ENCODE peak calls at places on chromosome 5, in ten cellular contexts. L, Y, I, Z, C, S, M, B, F and Q are unnamed samples.

GRCh38 chr5:10842823-10843222 is 81.8 kb upstream of the DAP start:
- DNase-seq in F (no peak), Y (no peak), Z (no peak), M (no peak), I (no peak), L (no peak), S (no peak), C (no peak), B (no peak), Q (no peak)

GRCh38 chr5:133205204-133205603 is 153.4 kb downstream of the HSPA4 start:
- DNase-seq in Z (no peak), Y (no peak), M (no peak), L (no peak), F (no peak), S (no peak), B (no peak), I (peak), C (no peak), Q (no peak)

GRCh38 chr5:135995979-135996378 is 32.8 kb upstream of the TGFBI start:
- DNase-seq in M (no peak), F (no peak), Y (no peak), C (no peak), L (no peak), Z (no peak), I (no peak), S (no peak), B (no peak), Q (no peak)

GRCh38 chr5:127942246-127943060 is 141.1 kb upstream of the SLC12A2 start:
- DNase-seq in F (no peak), L (no peak), B (no peak), S (no peak), Y (no peak), I (no peak), Z (no peak), M (no peak), C (no peak), Q (no peak)

GRCh38 chr5:149439899-149440655 is 61.0 kb upstream of the IL17B start:
- DNase-seq in Z (no peak), L (no peak), C (no peak), Y (peak), S (no peak), B (peak), M (no peak), I (no peak), F (no peak), Q (no peak)

GRCh38 chr5:132464155-132464939 is 26.2 kb downstream of the IRF1 start:
- DNase-seq in I (no peak), B (no peak), M (no peak), S (no peak), Z (no peak), F (peak), Y (peak), L (no peak), C (no peak), Q (no peak)

GRCh38 chr5:99169309-99169708 is 240.5 kb upstream of the CHD1 start:
- DNase-seq in S (peak), M (no peak), Y (no peak), I (no peak), B (no peak), F (no peak), L (no peak), Z (no peak), C (peak), Q (no peak)

GRCh38 chr5:132204330-132204729 is 23.3 kb downstream of the P4HA2 start:
- DNase-seq in I (no peak), Y (no peak), L (no peak), M (no peak), S (no peak), B (no peak), F (no peak), C (no peak), Z (no peak), Q (no peak)

GRCh38 chr5:171965740-171966139 is 40.7 kb downstream of the FBXW11 start:
- DNase-seq in S (no peak), C (no peak), F (peak), I (no peak), Y (no peak), Z (no peak), B (no peak), L (no peak), M (no peak), Q (no peak)

GRCh38 chr5:176366575-176366894 is 1.2 kb downstream of the ARL10 start:
- DNase-seq in C (no peak), I (no peak), Z (no peak), F (no peak), L (no peak), Y (no peak), B (no peak), S (no peak), M (no peak), Q (no peak)

GRCh38 chr5:21688655-21689054 is 1164.5 kb downstream of the CDH12 start:
- DNase-seq in M (no peak), C (no peak), S (no peak), B (no peak), I (no peak), Y (no peak), L (no peak), F (no peak), Z (no peak), Q (no peak)

GRCh38 chr5:142803428-142804111 is 33.4 kb downstream of the ARHGAP26 start:
- DNase-seq in B (no peak), F (no peak), I (peak), M (no peak), Z (peak), S (no peak), L (no peak), Y (peak), C (no peak), Q (no peak)

GRCh38 chr5:21219255-21219654 is 1231.3 kb upstream of the CDH18 start:
- DNase-seq in M (no peak), Z (no peak), B (no peak), C (no peak), Y (no peak), F (no peak), I (no peak), L (no peak), S (no peak), Q (no peak)

GRCh38 chr5:173238312-173239232 is 3.6 kb upstream of the NKX2-5 start:
- DNase-seq in M (no peak), F (no peak), C (no peak), B (no peak), S (peak), L (no peak), I (peak), Y (no peak), Z (no peak), Q (no peak)

GRCh38 chr5:119276976-119277375 is 78.8 kb upstream of the TNFAIP8 start:
- DNase-seq in F (no peak), M (no peak), I (no peak), C (no peak), S (no peak), L (no peak), Y (no peak), Z (no peak), B (no peak), Q (no peak)

GRCh38 chr5:55187370-55187769 is 14.4 kb upstream of the CDC20B start:
- DNase-seq in Z (no peak), M (no peak), I (no peak), C (no peak), B (no peak), S (no peak), L (no peak), F (no peak), Y (peak), Q (no peak)

GRCh38 chr5:131521252-131521651 is 113.8 kb downstream of the RAPGEF6 start:
- DNase-seq in S (no peak), F (no peak), Y (no peak), B (no peak), L (no peak), M (no peak), I (no peak), Z (no peak), C (no peak), Q (no peak)

GRCh38 chr5:165201364-165202143 is 1696.1 kb downstream of the MAT2B start:
- DNase-seq in Z (no peak), I (no peak), B (no peak), C (no peak), L (no peak), Y (no peak), F (no peak), S (no peak), M (no peak), Q (no peak)

GRCh38 chr5:73522989-73523388 is 24.7 kb downstream of the BTF3 start:
- DNase-seq in B (no peak), C (no peak), I (no peak), F (no peak), L (no peak), M (no peak), S (no peak), Y (no peak), Z (no peak), Q (no peak)

GRCh38 chr5:148924817-148925216 is 98.4 kb downstream of the ADRB2 start:
- DNase-seq in C (no peak), S (no peak), B (no peak), Y (no peak), Z (peak), F (no peak), I (no peak), L (no peak), M (no peak), Q (no peak)

GRCh38 chr5:142014911-142015584 is 2.2 kb upstream of the GNPDA1 start:
- DNase-seq in L (no peak), S (peak), Y (peak), C (no peak), M (peak), B (no peak), F (peak), I (peak), Z (no peak), Q (peak)

GRCh38 chr5:151214614-151215545 is 9.0 kb downstream of the CCDC69 start:
- DNase-seq in I (no peak), C (no peak), M (peak), B (peak), Z (no peak), Y (no peak), F (peak), L (no peak), S (no peak), Q (no peak)

GRCh38 chr5:143140492-143141231 is 262.8 kb downstream of the NR3C1 start:
- DNase-seq in Y (no peak), I (no peak), F (no peak), L (no peak), M (no peak), B (no peak), C (no peak), S (no peak), Z (no peak), Q (no peak)